ENCODE peak calls at places on chromosomes 6 and 20, in nine cellular contexts. Y, V, Z, C, S, T, H, F and J are unnamed samples.

GRCh38 chr6:14371530-14371929 is 254.0 kb downstream of the CD83 start:
- DNase-seq in Y (no peak), V (no peak), Z (no peak), C (no peak), S (no peak), T (no peak), H (no peak), F (no peak), J (no peak)

GRCh38 chr6:16836186-16836981 is 75.1 kb upstream of the ATXN1 start:
- DNase-seq in Y (no peak), V (peak), Z (peak), C (no peak), S (no peak), T (no peak), H (no peak), F (no peak), J (no peak)

GRCh38 chr6:170172406-170172805 is 118.5 kb downstream of the DLL1 start:
- DNase-seq in Y (no peak), V (no peak), Z (no peak), C (no peak), S (no peak), T (no peak), H (peak), F (no peak), J (no peak)

GRCh38 chr6:163816441-163816840 is 401.9 kb downstream of the QKI start:
- DNase-seq in Y (no peak), V (no peak), Z (no peak), C (no peak), S (no peak), T (no peak), H (no peak), F (no peak), J (no peak)

GRCh38 chr20:42308980-42309524 is 690.9 kb upstream of the CHD6 start:
- DNase-seq in Y (no peak), V (no peak), Z (no peak), C (no peak), S (no peak), T (no peak), H (no peak), F (no peak), J (no peak)

GRCh38 chr20:7196481-7196880 is 429.0 kb downstream of the BMP2 start:
- DNase-seq in Y (no peak), V (no peak), Z (no peak), C (no peak), S (no peak), T (no peak), H (no peak), F (peak), J (no peak)

GRCh38 chr20:60999256-60999655 is 252.8 kb upstream of the CDH4 start:
- DNase-seq in Y (no peak), V (no peak), Z (no peak), C (no peak), S (no peak), T (no peak), H (no peak), F (no peak), J (no peak)

GRCh38 chr6:12174878-12175277 is 115.3 kb upstream of the EDN1 start:
- DNase-seq in Y (no peak), V (no peak), Z (no peak), C (no peak), S (no peak), T (no peak), H (no peak), F (no peak), J (no peak)

GRCh38 chr6:170037541-170038250 is 253.2 kb downstream of the DLL1 start:
- DNase-seq in Y (no peak), V (no peak), Z (no peak), C (no peak), S (no peak), T (no peak), H (no peak), F (no peak), J (no peak)

GRCh38 chr6:15359335-15359862 is 113.5 kb downstream of the JARID2 start:
- DNase-seq in Y (no peak), V (no peak), Z (no peak), C (no peak), S (peak), T (no peak), H (no peak), F (no peak), J (no peak)

GRCh38 chr6:27814665-27815424 is 97.4 kb downstream of the OR2B2 start:
- DNase-seq in Y (no peak), V (peak), Z (peak), C (peak), S (peak), T (peak), H (peak), F (peak), J (peak)

GRCh38 chr6:52417675-52418111 is 2.4 kb upstream of the EFHC1 start:
- DNase-seq in Y (no peak), V (no peak), Z (peak), C (no peak), S (no peak), T (no peak), H (no peak), F (peak), J (no peak)

GRCh38 chr6:43062818-43063217 is 3.4 kb downstream of the KLC4 start:
- DNase-seq in Y (no peak), V (no peak), Z (no peak), C (no peak), S (no peak), T (no peak), H (no peak), F (no peak), J (no peak)

GRCh38 chr20:36852187-36852586 is 23.8 kb upstream of the TLDC2 start:
- DNase-seq in Y (no peak), V (no peak), Z (no peak), C (no peak), S (no peak), T (no peak), H (no peak), F (no peak), J (no peak)

GRCh38 chr6:90947184-90948064 is 360.6 kb upstream of the MAP3K7 start:
- DNase-seq in Y (no peak), V (no peak), Z (no peak), C (no peak), S (no peak), T (no peak), H (no peak), F (no peak), J (no peak)

GRCh38 chr6:125974214-125974866 is 12.0 kb upstream of the TRMT11 start:
- DNase-seq in Y (no peak), V (no peak), Z (no peak), C (no peak), S (peak), T (no peak), H (no peak), F (peak), J (no peak)

GRCh38 chr20:57313230-57313629 is 16.4 kb upstream of the SPO11 start:
- DNase-seq in Y (no peak), V (no peak), Z (no peak), C (no peak), S (no peak), T (no peak), H (no peak), F (no peak), J (no peak)

GRCh38 chr6:160428069-160428430 is 79.9 kb downstream of the SLC22A3 start:
- DNase-seq in Y (no peak), V (no peak), Z (no peak), C (no peak), S (no peak), T (no peak), H (no peak), F (no peak), J (no peak)

GRCh38 chr20:47141941-47142781 is 214.3 kb downstream of the ZMYND8 start:
- DNase-seq in Y (no peak), V (no peak), Z (no peak), C (no peak), S (no peak), T (no peak), H (no peak), F (no peak), J (no peak)

GRCh38 chr20:50717974-50718761 is 13.2 kb upstream of the PARD6B start:
- DNase-seq in Y (no peak), V (no peak), Z (no peak), C (no peak), S (no peak), T (no peak), H (no peak), F (no peak), J (no peak)

GRCh38 chr6:56851104-56851503 is 103.8 kb upstream of the BEND6 start:
- DNase-seq in Y (no peak), V (peak), Z (no peak), C (no peak), S (no peak), T (no peak), H (no peak), F (no peak), J (no peak)

GRCh38 chr6:29845405-29846006 is 17.9 kb downstream of the HLA-G start:
- DNase-seq in Y (no peak), V (no peak), Z (no peak), C (peak), S (no peak), T (no peak), H (peak), F (peak), J (no peak)

GRCh38 chr6:91449539-91449938 is 862.7 kb upstream of the MAP3K7 start:
- DNase-seq in Y (no peak), V (no peak), Z (no peak), C (no peak), S (no peak), T (no peak), H (no peak), F (no peak), J (no peak)

GRCh38 chr6:157462956-157463742 is 82.2 kb downstream of the ZDHHC14 start:
- DNase-seq in Y (no peak), V (no peak), Z (no peak), C (no peak), S (no peak), T (no peak), H (no peak), F (no peak), J (no peak)